ENCODE peak calls at places on chromosomes 1 and 21, in five cellular contexts. One of them, this sample, is unnamed. For H3K4me1, the result is how much of the 10 kb centered on the place peaks cover.

GRCh38 chr1:199727682-199728081 is 299.8 kb upstream of the NR5A2 start:
- DNase-seq in cardiac muscle cell: no peak
- DNase-seq in spleen: no peak
- DNase-seq in SJSA1: no peak
- DNase-seq in SK-N-SH: no peak
- DNase-seq in this sample: no peak

GRCh38 chr1:21939650-21940374 is 2.7 kb upstream of the HSPG2 start:
- DNase-seq in SK-N-SH: peak
- DNase-seq in spleen: no peak
- DNase-seq in SJSA1: peak
- DNase-seq in cardiac muscle cell: peak
- DNase-seq in this sample: peak

GRCh38 chr1:203051841-203052324 is 25.6 kb downstream of the PPFIA4 start:
- DNase-seq in SK-N-SH: peak
- DNase-seq in cardiac muscle cell: no peak
- DNase-seq in spleen: no peak
- DNase-seq in SJSA1: no peak
- DNase-seq in this sample: no peak

GRCh38 chr21:44878053-44878982 is 4.8 kb upstream of the PTTG1IP start:
- DNase-seq in SJSA1: no peak
- DNase-seq in cardiac muscle cell: no peak
- DNase-seq in SK-N-SH: no peak
- DNase-seq in spleen: no peak
- DNase-seq in this sample: no peak

GRCh38 chr21:36080386-36080785 is 10.6 kb downstream of the CBR1 start:
- DNase-seq in cardiac muscle cell: no peak
- DNase-seq in SK-N-SH: no peak
- DNase-seq in SJSA1: no peak
- DNase-seq in spleen: no peak
- DNase-seq in this sample: peak

GRCh38 chr1:115649964-115650363 is 8.2 kb downstream of the VANGL1 start:
- DNase-seq in SJSA1: no peak
- DNase-seq in SK-N-SH: no peak
- DNase-seq in cardiac muscle cell: peak
- DNase-seq in spleen: no peak
- DNase-seq in this sample: no peak

GRCh38 chr1:54553781-54554313 is 5.8 kb downstream of the ACOT11 start:
- DNase-seq in spleen: peak
- DNase-seq in SJSA1: peak
- DNase-seq in cardiac muscle cell: no peak
- DNase-seq in SK-N-SH: no peak
- DNase-seq in this sample: no peak

GRCh38 chr1:17891205-17892110 is 136.3 kb downstream of the ACTL8 start:
- DNase-seq in spleen: peak
- DNase-seq in SK-N-SH: no peak
- DNase-seq in cardiac muscle cell: no peak
- DNase-seq in SJSA1: no peak
- DNase-seq in this sample: no peak

GRCh38 chr21:32093758-32094463 is 184.9 kb downstream of the MIS18A start:
- DNase-seq in spleen: no peak
- DNase-seq in SK-N-SH: no peak
- DNase-seq in cardiac muscle cell: no peak
- DNase-seq in SJSA1: no peak
- DNase-seq in this sample: no peak

GRCh38 chr1:152107289-152107983 is 7.8 kb downstream of the TCHH start:
- DNase-seq in SJSA1: no peak
- DNase-seq in spleen: no peak
- DNase-seq in SK-N-SH: no peak
- DNase-seq in cardiac muscle cell: no peak
- DNase-seq in this sample: no peak

GRCh38 chr1:55070291-55070690 is 30.9 kb downstream of the PCSK9 start:
- DNase-seq in spleen: no peak
- DNase-seq in SJSA1: no peak
- DNase-seq in cardiac muscle cell: no peak
- DNase-seq in SK-N-SH: no peak
- DNase-seq in this sample: no peak

GRCh38 chr1:17265162-17265561 is 16.3 kb downstream of the PADI3 start:
- DNase-seq in SK-N-SH: no peak
- DNase-seq in cardiac muscle cell: no peak
- DNase-seq in spleen: no peak
- DNase-seq in SJSA1: no peak
- DNase-seq in this sample: peak

GRCh38 chr1:78005755-78006154 is 1.0 kb downstream of the DNAJB4 start:
- DNase-seq in spleen: no peak
- DNase-seq in SJSA1: peak
- DNase-seq in cardiac muscle cell: peak
- DNase-seq in SK-N-SH: peak
- DNase-seq in this sample: peak

GRCh38 chr21:34186119-34186719 is 112.8 kb downstream of the MRPS6 start:
- DNase-seq in SJSA1: no peak
- DNase-seq in SK-N-SH: no peak
- DNase-seq in cardiac muscle cell: no peak
- DNase-seq in spleen: no peak
- DNase-seq in this sample: no peak

GRCh38 chr1:50060279-50060678 is 36.5 kb upstream of the AGBL4 start:
- DNase-seq in spleen: no peak
- DNase-seq in SK-N-SH: no peak
- DNase-seq in cardiac muscle cell: no peak
- DNase-seq in SJSA1: no peak
- DNase-seq in this sample: no peak

GRCh38 chr1:192861860-192862259 is 53.0 kb downstream of the RGS2 start:
- DNase-seq in spleen: no peak
- DNase-seq in cardiac muscle cell: no peak
- DNase-seq in SJSA1: no peak
- DNase-seq in SK-N-SH: no peak
- DNase-seq in this sample: peak

GRCh38 chr1:112794654-112795239 is 79.6 kb upstream of the PPM1J start:
- DNase-seq in SJSA1: no peak
- DNase-seq in spleen: no peak
- DNase-seq in SK-N-SH: no peak
- DNase-seq in cardiac muscle cell: no peak
- DNase-seq in this sample: no peak

GRCh38 chr1:199020904-199021303 is 382.1 kb downstream of the PTPRC start:
- DNase-seq in spleen: peak
- DNase-seq in SJSA1: no peak
- DNase-seq in SK-N-SH: no peak
- DNase-seq in cardiac muscle cell: no peak
- DNase-seq in this sample: no peak

GRCh38 chr1:17539526-17540254 is at the start of gene ARHGEF10L:
- DNase-seq in spleen: no peak
- DNase-seq in cardiac muscle cell: peak
- DNase-seq in SJSA1: no peak
- DNase-seq in SK-N-SH: peak
- DNase-seq in this sample: no peak

GRCh38 chr1:231866392-231867331 is 240.1 kb downstream of the DISC1 start:
- DNase-seq in SJSA1: peak
- DNase-seq in spleen: peak
- DNase-seq in cardiac muscle cell: peak
- DNase-seq in SK-N-SH: peak
- DNase-seq in this sample: no peak

GRCh38 chr1:15760520-15761211 is 2.1 kb downstream of the FBLIM1 start:
- DNase-seq in SJSA1: peak
- DNase-seq in cardiac muscle cell: no peak
- DNase-seq in spleen: no peak
- DNase-seq in SK-N-SH: peak
- DNase-seq in this sample: peak

GRCh38 chr1:56340977-56341376 is 238.4 kb downstream of the PLPP3 start:
- DNase-seq in SK-N-SH: no peak
- DNase-seq in cardiac muscle cell: no peak
- DNase-seq in SJSA1: no peak
- DNase-seq in spleen: no peak
- DNase-seq in this sample: no peak

GRCh38 chr1:191882870-191883269 is 275.4 kb upstream of the RGS18 start:
- DNase-seq in SJSA1: no peak
- DNase-seq in spleen: no peak
- DNase-seq in SK-N-SH: no peak
- DNase-seq in cardiac muscle cell: no peak
- DNase-seq in this sample: no peak

GRCh38 chr1:104295516-104295915 is 545.8 kb downstream of the AMY1C start:
- DNase-seq in SK-N-SH: no peak
- DNase-seq in spleen: no peak
- DNase-seq in cardiac muscle cell: no peak
- DNase-seq in SJSA1: no peak
- DNase-seq in this sample: no peak

GRCh38 chr1:31689821-31690220 is 14.0 kb downstream of the COL16A1 start:
- DNase-seq in cardiac muscle cell: no peak
- DNase-seq in SJSA1: peak
- DNase-seq in spleen: no peak
- DNase-seq in SK-N-SH: no peak
- DNase-seq in this sample: peak

GRCh38 chr1:18608534-18608933 is 22.1 kb upstream of the PAX7 start:
- DNase-seq in SJSA1: no peak
- DNase-seq in cardiac muscle cell: no peak
- DNase-seq in SK-N-SH: no peak
- DNase-seq in spleen: no peak
- DNase-seq in this sample: no peak

GRCh38 chr1:3053366-3053980 is 15.5 kb upstream of the PRDM16 start:
- DNase-seq in cardiac muscle cell: no peak
- DNase-seq in SJSA1: no peak
- DNase-seq in spleen: peak
- DNase-seq in SK-N-SH: no peak
- DNase-seq in this sample: no peak

GRCh38 chr1:36276688-36277087 is 29.5 kb upstream of the SH3D21 start:
- DNase-seq in SJSA1: no peak
- DNase-seq in SK-N-SH: no peak
- DNase-seq in cardiac muscle cell: no peak
- DNase-seq in spleen: no peak
- DNase-seq in this sample: no peak

GRCh38 chr1:36279789-36280296 is 26.3 kb upstream of the SH3D21 start:
- DNase-seq in SJSA1: no peak
- DNase-seq in SK-N-SH: no peak
- DNase-seq in spleen: no peak
- DNase-seq in cardiac muscle cell: no peak
- DNase-seq in this sample: no peak

GRCh38 chr1:36284517-36284916 is 21.7 kb upstream of the SH3D21 start:
- DNase-seq in cardiac muscle cell: no peak
- DNase-seq in spleen: no peak
- DNase-seq in SK-N-SH: peak
- DNase-seq in SJSA1: no peak
- DNase-seq in this sample: no peak

GRCh38 chr1:36284061-36284460 is 22.1 kb upstream of the SH3D21 start:
- DNase-seq in spleen: no peak
- DNase-seq in SJSA1: no peak
- DNase-seq in cardiac muscle cell: no peak
- DNase-seq in SK-N-SH: no peak
- DNase-seq in this sample: no peak

DNA sequence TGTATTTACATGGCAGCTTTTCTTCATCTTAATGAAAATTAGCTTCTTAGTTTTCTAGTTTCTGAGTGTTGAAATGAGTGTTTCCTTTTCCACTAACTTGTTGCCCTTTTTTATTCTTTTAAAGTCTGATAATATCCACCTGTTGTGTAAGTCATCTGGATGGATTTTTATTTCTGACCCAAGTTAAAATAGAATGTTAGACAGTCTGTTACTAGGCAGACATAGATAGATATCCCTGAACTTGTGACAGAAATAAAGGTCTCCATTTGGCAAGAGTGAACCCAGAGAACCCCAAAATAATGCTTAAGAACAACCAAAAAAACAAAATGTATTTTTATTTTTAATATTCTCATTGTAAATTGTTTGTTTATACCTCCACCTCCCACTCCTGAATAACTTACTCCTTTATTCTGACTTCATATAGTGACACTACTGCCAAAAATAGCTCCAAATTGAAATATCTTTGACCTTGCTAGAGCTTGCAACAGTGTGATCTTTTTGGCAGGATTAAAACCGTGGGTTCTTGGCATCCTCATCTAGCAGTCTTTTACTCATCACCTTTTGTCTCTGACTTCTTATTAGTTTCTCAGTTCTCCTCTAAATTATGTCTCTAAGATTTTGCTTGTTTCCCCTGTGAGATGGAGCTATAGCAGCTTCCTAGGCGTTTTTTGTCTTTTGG is 26.9 kb upstream of the SH3D21 start:
- DNase-seq in SJSA1: no peak
- DNase-seq in SK-N-SH: no peak
- DNase-seq in spleen: no peak
- DNase-seq in cardiac muscle cell: no peak
- DNase-seq in this sample: no peak
- H3K4me1 ChIP-seq in SJSA1: under half
- H3K4me1 ChIP-seq in SK-N-SH: under half
- H3K4me1 ChIP-seq in spleen: under half
- H3K4me1 ChIP-seq in cardiac muscle cell: under half
- H3K4me1 ChIP-seq in this sample: under half

GRCh38 chr1:39164256-39164655 is 40.2 kb upstream of the MACF1 start:
- DNase-seq in cardiac muscle cell: no peak
- DNase-seq in SK-N-SH: no peak
- DNase-seq in SJSA1: no peak
- DNase-seq in spleen: no peak
- DNase-seq in this sample: no peak
- H3K4me1 ChIP-seq in cardiac muscle cell: under half
- H3K4me1 ChIP-seq in SK-N-SH: under half
- H3K4me1 ChIP-seq in SJSA1: under half
- H3K4me1 ChIP-seq in spleen: under half
- H3K4me1 ChIP-seq in this sample: under half

GRCh38 chr21:42534361-42534900 is 20.8 kb downstream of the SLC37A1 start:
- DNase-seq in SK-N-SH: peak
- DNase-seq in SJSA1: peak
- DNase-seq in spleen: no peak
- DNase-seq in cardiac muscle cell: no peak
- DNase-seq in this sample: no peak

GRCh38 chr21:42533306-42533962 is 19.8 kb downstream of the SLC37A1 start:
- DNase-seq in cardiac muscle cell: no peak
- DNase-seq in spleen: no peak
- DNase-seq in SK-N-SH: no peak
- DNase-seq in SJSA1: peak
- DNase-seq in this sample: no peak

GRCh38 chr21:42531771-42532170 is 18.1 kb downstream of the SLC37A1 start:
- DNase-seq in SK-N-SH: no peak
- DNase-seq in spleen: no peak
- DNase-seq in cardiac muscle cell: no peak
- DNase-seq in SJSA1: peak
- DNase-seq in this sample: no peak

GRCh38 chr21:42533963-42534355 is 20.3 kb downstream of the SLC37A1 start:
- DNase-seq in SJSA1: peak
- DNase-seq in spleen: no peak
- DNase-seq in SK-N-SH: no peak
- DNase-seq in cardiac muscle cell: no peak
- DNase-seq in this sample: no peak

GRCh38 chr21:42532466-42533181 is 19.0 kb downstream of the SLC37A1 start:
- DNase-seq in SJSA1: peak
- DNase-seq in spleen: peak
- DNase-seq in SK-N-SH: no peak
- DNase-seq in cardiac muscle cell: no peak
- DNase-seq in this sample: no peak
- H3K4me1 ChIP-seq in SJSA1: under half
- H3K4me1 ChIP-seq in spleen: half or more
- H3K4me1 ChIP-seq in SK-N-SH: under half
- H3K4me1 ChIP-seq in cardiac muscle cell: under half
- H3K4me1 ChIP-seq in this sample: under half

DNA sequence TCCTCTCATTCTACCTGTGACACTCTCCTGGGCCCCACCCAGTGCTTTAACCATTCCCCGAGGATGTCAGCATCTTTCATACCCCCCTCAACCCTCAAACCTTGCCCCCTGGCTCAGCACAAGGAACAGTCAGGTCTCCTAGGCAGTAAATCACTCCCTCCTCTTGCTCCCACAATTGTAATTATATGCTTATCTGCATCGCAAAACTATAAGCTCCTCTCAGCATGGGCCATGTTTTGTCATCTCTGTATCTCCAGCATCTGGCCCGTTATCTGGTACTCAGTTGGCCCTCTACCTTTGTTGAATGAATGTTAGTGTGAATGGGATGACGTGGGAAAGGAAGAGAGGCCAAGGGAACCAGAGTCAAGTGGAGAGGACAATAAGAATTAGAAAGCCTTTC is 2.8 kb upstream of the ELOVL1 start:
- DNase-seq in SJSA1: no peak
- DNase-seq in cardiac muscle cell: no peak
- DNase-seq in spleen: no peak
- DNase-seq in SK-N-SH: no peak
- DNase-seq in this sample: no peak
- H3K4me1 ChIP-seq in SJSA1: under half
- H3K4me1 ChIP-seq in cardiac muscle cell: under half
- H3K4me1 ChIP-seq in spleen: under half
- H3K4me1 ChIP-seq in SK-N-SH: under half
- H3K4me1 ChIP-seq in this sample: under half

This sample was measured in foreskin keratinocyte.